ENCODE peak calls at places on chromosomes 2 and 18, in nine cellular contexts. S, H, R, J, N, A, U, Z and L are unnamed samples.

GRCh38 chr2:199315299-199316179 is 142.2 kb downstream of the SATB2 start:
- DNase-seq in S (peak; percentile 9), H (peak; percentile 30), R (no peak), J (no peak), N (no peak), A (no peak), U (peak; percentile 48), Z (no peak), L (peak; percentile 64)

GRCh38 chr2:61862085-61862484 is 8.2 kb upstream of the FAM161A start:
- DNase-seq in S (no peak), H (no peak), R (no peak), J (no peak), N (no peak), A (no peak), U (no peak), Z (no peak), L (no peak)

GRCh38 chr18:9079863-9080528 is 22.5 kb upstream of the NDUFV2 start:
- DNase-seq in S (no peak), H (no peak), R (no peak), J (no peak), N (no peak), A (no peak), U (no peak), Z (no peak), L (no peak)

GRCh38 chr2:38572167-38572566 is 30.6 kb downstream of the HNRNPLL start:
- DNase-seq in S (no peak), H (peak; percentile 21), R (no peak), J (no peak), N (no peak), A (no peak), U (peak; percentile 90), Z (no peak), L (peak; percentile 93)

GRCh38 chr2:15359716-15360531 is 201.2 kb downstream of the NBAS start:
- DNase-seq in S (peak; percentile 5), H (peak; percentile 68), R (no peak), J (no peak), N (peak; percentile 8), A (no peak), U (peak; percentile 94), Z (no peak), L (peak; percentile 82)

GRCh38 chr2:118047273-118047898 is 33.5 kb upstream of the CCDC93 start:
- DNase-seq in S (no peak), H (peak; percentile 53), R (no peak), J (no peak), N (no peak), A (no peak), U (peak; percentile 70), Z (no peak), L (peak; percentile 77)

GRCh38 chr2:197515277-197515797 is 529 bp upstream of the MOB4 start:
- DNase-seq in S (no peak), H (peak; percentile 40), R (no peak), J (no peak), N (no peak), A (no peak), U (peak; percentile 28), Z (no peak), L (peak; percentile 67)

GRCh38 chr2:240921319-240922233 is 15.4 kb downstream of the CROCC2 start:
- DNase-seq in S (no peak), H (peak; percentile 72), R (peak; percentile 68), J (peak; percentile 32), N (peak; percentile 98), A (no peak), U (peak; percentile 96), Z (peak; percentile 24), L (peak; percentile 96)

GRCh38 chr2:101265893-101266499 is 13.3 kb downstream of the CNOT11 start:
- DNase-seq in S (no peak), H (no peak), R (no peak), J (peak; percentile 76), N (no peak), A (no peak), U (no peak), Z (peak; percentile 75), L (no peak)

GRCh38 chr2:117436697-117437096 is 377.8 kb upstream of the DDX18 start:
- DNase-seq in S (no peak), H (no peak), R (no peak), J (peak; percentile 6), N (no peak), A (no peak), U (no peak), Z (no peak), L (no peak)

GRCh38 chr2:20182241-20182931 is 42.5 kb downstream of the SDC1 start:
- DNase-seq in S (no peak), H (peak; percentile 61), R (no peak), J (no peak), N (peak; percentile 94), A (peak; percentile 86), U (peak; percentile 80), Z (peak; percentile 51), L (peak; percentile 76)

GRCh38 chr2:219278655-219279150 is 463 bp upstream of the DNAJB2 start:
- DNase-seq in S (no peak), H (no peak), R (no peak), J (no peak), N (no peak), A (no peak), U (no peak), Z (no peak), L (no peak)

GRCh38 chr2:24837996-24838513 is 44.8 kb downstream of the CENPO start:
- DNase-seq in S (no peak), H (no peak), R (no peak), J (no peak), N (no peak), A (no peak), U (no peak), Z (no peak), L (no peak)

GRCh38 chr2:212912445-212913103 is 238.8 kb downstream of the IKZF2 start:
- DNase-seq in S (no peak), H (no peak), R (no peak), J (peak; percentile 70), N (peak; percentile 6), A (peak; percentile 4), U (peak; percentile 73), Z (peak; percentile 77), L (peak; percentile 81)

GRCh38 chr2:108535380-108535677 is 1.1 kb downstream of the LIMS1 start:
- DNase-seq in S (no peak), H (peak; percentile 50), R (no peak), J (no peak), N (no peak), A (no peak), U (peak; percentile 40), Z (no peak), L (peak; percentile 72)